ENCODE peak calls at places on chromosomes 3 and 15, in four cellular contexts. S is thyroid gland, Y is transverse colon, D is A549. M is an unnamed sample.

GRCh38 chr15:48426047-48426446 is 94.8 kb downstream of the DUT start:
- DNase-seq in S (no peak), Y (no peak), D (no peak), M (no peak)

GRCh38 chr15:51424780-51425179 is 83.3 kb downstream of the GLDN start:
- DNase-seq in S (no peak), Y (no peak), D (no peak), M (no peak)

GRCh38 chr15:65386376-65386775 is 8.6 kb upstream of the IGDCC3 start:
- DNase-seq in S (no peak), Y (no peak), D (no peak), M (no peak)

GRCh38 chr3:49500408-49501257 is 30.6 kb downstream of the DAG1 start:
- DNase-seq in S (peak; percentile 86), Y (peak; percentile 68), D (peak; percentile 67), M (peak; percentile 93)

GRCh38 chr3:178778579-178778978 is 242.3 kb downstream of the KCNMB2 start:
- DNase-seq in S (no peak), Y (no peak), D (no peak), M (no peak)

GRCh38 chr3:185677146-185677829 is 91.2 kb downstream of the SENP2 start:
- DNase-seq in S (no peak), Y (no peak), D (peak; percentile 62), M (no peak)

GRCh38 chr3:155553800-155554199 is 191.1 kb downstream of the PLCH1 start:
- DNase-seq in S (no peak), Y (no peak), D (no peak), M (no peak)

GRCh38 chr3:142608615-142609014 is 12.4 kb downstream of the PLS1 start:
- DNase-seq in S (no peak), Y (no peak), D (no peak), M (no peak)

GRCh38 chr3:190696777-190697501 is 165.6 kb downstream of the GMNC start:
- DNase-seq in S (no peak), Y (no peak), D (peak; percentile 2), M (peak; percentile 16)

GRCh38 chr3:122235147-122235546 is 51.7 kb downstream of the CASR start:
- DNase-seq in S (no peak), Y (no peak), D (no peak), M (no peak)

GRCh38 chr3:57694146-57694545 is 1.3 kb upstream of the DENND6A start:
- DNase-seq in S (peak; percentile 79), Y (no peak), D (no peak), M (no peak)

GRCh38 chr3:173371848-173372487 is 25.6 kb upstream of the NLGN1 start:
- DNase-seq in S (peak; percentile 22), Y (no peak), D (no peak), M (peak; percentile 11)

GRCh38 chr15:37090543-37091175 is 9.7 kb downstream of the MEIS2 start:
- DNase-seq in S (no peak), Y (no peak), D (no peak), M (no peak)

GRCh38 chr3:41369838-41370237 is 170.5 kb downstream of the CTNNB1 start:
- DNase-seq in S (no peak), Y (no peak), D (no peak), M (no peak)

GRCh38 chr15:66864871-66865281 is 162.8 kb downstream of the SMAD6 start:
- DNase-seq in S (no peak), Y (no peak), D (no peak), M (no peak)

GRCh38 chr3:128329491-128330300 is 137.0 kb downstream of the DNAJB8 start:
- DNase-seq in S (no peak), Y (no peak), D (no peak), M (no peak)

GRCh38 chr3:132539681-132540080 is 57.4 kb upstream of the ACKR4 start:
- DNase-seq in S (no peak), Y (no peak), D (no peak), M (no peak)

GRCh38 chr3:45980819-45981218 is 14.8 kb downstream of the FYCO1 start:
- DNase-seq in S (no peak), Y (no peak), D (no peak), M (no peak)

GRCh38 chr15:25401511-25401910 is 37.3 kb downstream of the UBE3A start:
- DNase-seq in S (no peak), Y (no peak), D (no peak), M (no peak)

GRCh38 chr15:82680200-82681102 is 29.2 kb downstream of the AP3B2 start:
- DNase-seq in S (peak; percentile 84), Y (peak; percentile 72), D (peak; percentile 67), M (peak; percentile 51)

GRCh38 chr3:122665226-122665786 is 15.3 kb upstream of the PARP14 start:
- DNase-seq in S (no peak), Y (no peak), D (no peak), M (no peak)

GRCh38 chr15:90929709-90930019 is 2.7 kb downstream of the HDDC3 start:
- DNase-seq in S (no peak), Y (no peak), D (no peak), M (no peak)

GRCh38 chr15:100853676-100854440 is 25.8 kb upstream of the ALDH1A3 start:
- DNase-seq in S (no peak), Y (no peak), D (no peak), M (no peak)

GRCh38 chr3:140023616-140024530 is 88.9 kb downstream of the CLSTN2 start:
- DNase-seq in S (peak; percentile 81), Y (peak; percentile 10), D (no peak), M (no peak)

GRCh38 chr3:10702961-10703740 is 112.9 kb upstream of the SLC6A11 start:
- DNase-seq in S (no peak), Y (no peak), D (peak; percentile 31), M (no peak)

GRCh38 chr15:57259511-57260143 is 116.7 kb upstream of the CGNL1 start:
- DNase-seq in S (no peak), Y (peak; percentile 29), D (no peak), M (no peak)

GRCh38 chr3:85960793-85961192 is 1002.0 kb downstream of the CADM2 start:
- DNase-seq in S (no peak), Y (no peak), D (no peak), M (no peak)

GRCh38 chr3:15633159-15633558 is 31.6 kb downstream of the BTD start:
- DNase-seq in S (no peak), Y (no peak), D (no peak), M (no peak)
- H3K27ac ChIP-seq in S (peak overlapping the region; percentile 58), Y (no peak overlapping the region), D (peak overlapping the region; percentile 75), M (no peak overlapping the region)

DNA sequence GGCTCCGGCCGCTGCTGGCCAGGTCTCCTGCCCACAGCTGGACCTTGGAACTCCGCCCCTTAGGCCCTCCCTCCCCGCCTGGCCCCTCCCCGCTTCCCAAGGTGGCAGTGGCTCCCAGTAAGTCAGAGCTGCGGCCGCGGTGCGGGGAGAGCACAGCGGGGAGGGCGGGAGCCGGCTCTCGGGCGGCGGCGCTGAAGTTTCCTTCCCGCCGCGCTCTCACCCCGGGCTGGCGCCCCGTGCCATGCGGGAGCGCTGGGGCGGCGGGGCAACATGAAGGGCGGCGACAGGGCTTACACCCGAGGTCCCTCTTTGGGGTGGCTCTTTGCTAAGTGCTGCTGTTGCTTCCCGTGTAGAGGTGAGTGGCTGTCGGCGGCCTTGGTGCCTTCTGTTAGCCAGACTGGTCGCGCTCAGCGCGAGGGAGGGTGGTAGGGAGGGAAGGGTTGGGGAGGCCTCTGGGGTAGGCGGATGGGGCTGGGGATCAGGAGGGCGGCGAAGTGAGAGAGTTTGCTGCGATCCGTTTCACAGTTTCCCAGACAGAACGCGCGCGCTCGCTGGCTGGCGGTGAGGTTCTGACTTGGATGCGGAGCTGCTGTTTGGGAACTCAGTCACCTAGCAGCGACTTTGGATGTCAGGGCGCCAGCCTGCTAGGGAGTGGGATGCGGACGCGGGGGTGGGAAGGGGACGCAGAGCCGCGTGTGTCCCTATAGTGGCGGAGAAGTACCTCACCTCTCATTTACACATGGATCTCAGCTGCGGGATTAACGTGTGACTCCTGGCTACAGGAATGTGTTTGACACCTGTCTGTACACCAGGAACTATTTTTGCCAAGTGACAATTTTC is 145.5 kb upstream of the UMPS start:
- DNase-seq in S (peak; percentile 94), Y (peak; percentile 86), D (peak; percentile 91), M (peak; percentile 87)
- TF ChIP-seq POLR2A in S (no peak), Y (peak; percentile 81), D (peak; percentile 12), M (peak; percentile 73)

GRCh38 chr3:174439621-174440349 is 419.3 kb upstream of the NAALADL2 start:
- DNase-seq in S (no peak), Y (peak; percentile 17), D (peak; percentile 4), M (no peak)
- H3K4me3 ChIP-seq in S (peak overlapping the region; percentile 77), Y (peak overlapping the region; percentile 11), D (peak overlapping the region; percentile 59), M (no peak overlapping the region)

DNA sequence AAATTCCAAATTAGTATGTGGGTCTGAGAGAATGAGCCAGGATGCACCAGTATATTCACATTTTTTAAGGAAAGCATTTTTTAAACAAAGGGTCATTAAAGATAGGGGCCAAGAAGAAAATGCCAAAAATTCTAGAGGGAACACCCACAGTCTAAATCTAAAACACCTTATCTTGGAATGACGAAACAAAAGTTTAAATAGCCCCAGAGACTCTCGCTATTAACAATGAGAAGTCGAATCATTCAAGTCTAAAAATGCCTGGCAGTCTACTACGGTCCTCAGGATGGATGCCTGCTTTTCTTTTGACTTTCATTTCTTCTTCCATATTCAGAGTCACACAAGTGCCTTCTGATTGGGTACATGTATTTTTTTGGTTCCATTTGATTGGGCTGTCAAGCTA is 66.3 kb downstream of the SSUH2 start:
- DNase-seq in S (no peak), Y (no peak), D (no peak), M (no peak)
- H3K27ac ChIP-seq in S (no peak overlapping the region), Y (no peak overlapping the region), D (no peak overlapping the region), M (no peak overlapping the region)

GRCh38 chr3:15796331-15796730 is 1.4 kb downstream of the ANKRD28 start:
- DNase-seq in S (no peak), Y (no peak), D (no peak), M (no peak)

GRCh38 chr3:15796771-15797599 is 794 bp downstream of the ANKRD28 start:
- DNase-seq in S (peak; percentile 37), Y (no peak), D (peak; percentile 25), M (peak; percentile 8)

GRCh38 chr3:15795563-15796308 is 2.0 kb downstream of the ANKRD28 start:
- DNase-seq in S (no peak), Y (no peak), D (no peak), M (no peak)

GRCh38 chr3:15798533-15799245 is 910 bp upstream of the ANKRD28 start:
- DNase-seq in S (no peak), Y (no peak), D (no peak), M (no peak)

GRCh38 chr3:15797600-15798303 is at the start of gene ANKRD28:
- DNase-seq in S (no peak), Y (no peak), D (peak; percentile 45), M (no peak)
- TF ChIP-seq POLR2A in S (no peak), Y (peak; percentile 42), D (no peak), M (peak; percentile 83)